ENCODE peak calls at places on chromosomes 13 and 19, in four cellular contexts. One of them, this sample, is unnamed.

GRCh38 chr19:18649371-18650047 is 12.7 kb downstream of the KLHL26 start:
- DNase-seq in uterus: peak; percentile 66
- DNase-seq in stimulated activated CD4-positive, alpha-beta T cell treated with anti-CD3 and anti-CD28 coated beads, TNF-alpha, amount 100 ng/mL, for 24 hours: no peak
- DNase-seq in psoas muscle: peak; percentile 91
- DNase-seq in this sample: no peak

GRCh38 chr19:50817941-50818858 is 5.4 kb downstream of the KLK1 start:
- DNase-seq in stimulated activated CD4-positive, alpha-beta T cell treated with anti-CD3 and anti-CD28 coated beads, TNF-alpha, amount 100 ng/mL, for 24 hours: no peak
- DNase-seq in uterus: no peak
- DNase-seq in psoas muscle: peak; percentile 63
- DNase-seq in this sample: no peak

GRCh38 chr13:81487151-81487550 is 1146.2 kb upstream of the SPRY2 start:
- DNase-seq in uterus: no peak
- DNase-seq in stimulated activated CD4-positive, alpha-beta T cell treated with anti-CD3 and anti-CD28 coated beads, TNF-alpha, amount 100 ng/mL, for 24 hours: no peak
- DNase-seq in psoas muscle: no peak
- DNase-seq in this sample: no peak

GRCh38 chr13:83272076-83272475 is 610.2 kb downstream of the SLITRK1 start:
- DNase-seq in psoas muscle: no peak
- DNase-seq in uterus: no peak
- DNase-seq in stimulated activated CD4-positive, alpha-beta T cell treated with anti-CD3 and anti-CD28 coated beads, TNF-alpha, amount 100 ng/mL, for 24 hours: no peak
- DNase-seq in this sample: no peak

GRCh38 chr19:40813182-40813581 is 14.2 kb downstream of the EGLN2 start:
- DNase-seq in stimulated activated CD4-positive, alpha-beta T cell treated with anti-CD3 and anti-CD28 coated beads, TNF-alpha, amount 100 ng/mL, for 24 hours: no peak
- DNase-seq in psoas muscle: peak; percentile 54
- DNase-seq in uterus: peak; percentile 43
- DNase-seq in this sample: no peak

GRCh38 chr13:33639640-33640080 is 178.3 kb upstream of the RFC3 start:
- DNase-seq in uterus: no peak
- DNase-seq in psoas muscle: no peak
- DNase-seq in stimulated activated CD4-positive, alpha-beta T cell treated with anti-CD3 and anti-CD28 coated beads, TNF-alpha, amount 100 ng/mL, for 24 hours: peak; percentile 52
- DNase-seq in this sample: no peak

GRCh38 chr19:49157445-49158224 is at the start of gene TRPM4:
- DNase-seq in psoas muscle: peak; percentile 96
- DNase-seq in uterus: peak; percentile 81
- DNase-seq in stimulated activated CD4-positive, alpha-beta T cell treated with anti-CD3 and anti-CD28 coated beads, TNF-alpha, amount 100 ng/mL, for 24 hours: no peak
- DNase-seq in this sample: peak; percentile 64

GRCh38 chr13:86976521-86977324 is 694.4 kb upstream of the SLITRK5 start:
- DNase-seq in psoas muscle: no peak
- DNase-seq in uterus: no peak
- DNase-seq in stimulated activated CD4-positive, alpha-beta T cell treated with anti-CD3 and anti-CD28 coated beads, TNF-alpha, amount 100 ng/mL, for 24 hours: no peak
- DNase-seq in this sample: no peak

GRCh38 chr13:80215368-80215767 is 125.6 kb downstream of the SPRY2 start:
- DNase-seq in psoas muscle: no peak
- DNase-seq in uterus: no peak
- DNase-seq in stimulated activated CD4-positive, alpha-beta T cell treated with anti-CD3 and anti-CD28 coated beads, TNF-alpha, amount 100 ng/mL, for 24 hours: no peak
- DNase-seq in this sample: no peak

GRCh38 chr13:31043891-31044657 is 111.6 kb downstream of the TEX26 start:
- DNase-seq in uterus: peak; percentile 75
- DNase-seq in psoas muscle: peak; percentile 81
- DNase-seq in stimulated activated CD4-positive, alpha-beta T cell treated with anti-CD3 and anti-CD28 coated beads, TNF-alpha, amount 100 ng/mL, for 24 hours: peak; percentile 73
- DNase-seq in this sample: no peak

GRCh38 chr19:56765107-56765506 is 75.4 kb downstream of the PEG3 start:
- DNase-seq in psoas muscle: peak; percentile 55
- DNase-seq in uterus: peak; percentile 65
- DNase-seq in stimulated activated CD4-positive, alpha-beta T cell treated with anti-CD3 and anti-CD28 coated beads, TNF-alpha, amount 100 ng/mL, for 24 hours: no peak
- DNase-seq in this sample: no peak

GRCh38 chr13:103012611-103013010 is 53.6 kb downstream of the SLC10A2 start:
- DNase-seq in psoas muscle: no peak
- DNase-seq in stimulated activated CD4-positive, alpha-beta T cell treated with anti-CD3 and anti-CD28 coated beads, TNF-alpha, amount 100 ng/mL, for 24 hours: no peak
- DNase-seq in uterus: no peak
- DNase-seq in this sample: no peak

GRCh38 chr19:18594096-18594823 is 5.7 kb downstream of the REX1BD start:
- DNase-seq in psoas muscle: peak; percentile 87
- DNase-seq in stimulated activated CD4-positive, alpha-beta T cell treated with anti-CD3 and anti-CD28 coated beads, TNF-alpha, amount 100 ng/mL, for 24 hours: peak; percentile 53
- DNase-seq in uterus: peak; percentile 71
- DNase-seq in this sample: peak; percentile 14

GRCh38 chr13:53783466-53783865 is 754.9 kb downstream of the OLFM4 start:
- DNase-seq in psoas muscle: no peak
- DNase-seq in uterus: no peak
- DNase-seq in stimulated activated CD4-positive, alpha-beta T cell treated with anti-CD3 and anti-CD28 coated beads, TNF-alpha, amount 100 ng/mL, for 24 hours: no peak
- DNase-seq in this sample: no peak

GRCh38 chr13:63075126-63075525 is 1659.5 kb upstream of the PCDH20 start:
- DNase-seq in psoas muscle: no peak
- DNase-seq in uterus: no peak
- DNase-seq in stimulated activated CD4-positive, alpha-beta T cell treated with anti-CD3 and anti-CD28 coated beads, TNF-alpha, amount 100 ng/mL, for 24 hours: no peak
- DNase-seq in this sample: no peak

GRCh38 chr13:67303661-67304333 is 73.7 kb upstream of the PCDH9 start:
- DNase-seq in uterus: no peak
- DNase-seq in psoas muscle: no peak
- DNase-seq in stimulated activated CD4-positive, alpha-beta T cell treated with anti-CD3 and anti-CD28 coated beads, TNF-alpha, amount 100 ng/mL, for 24 hours: no peak
- DNase-seq in this sample: no peak

GRCh38 chr19:38917921-38918491 is 6.0 kb upstream of the CCER2 start:
- DNase-seq in uterus: no peak
- DNase-seq in stimulated activated CD4-positive, alpha-beta T cell treated with anti-CD3 and anti-CD28 coated beads, TNF-alpha, amount 100 ng/mL, for 24 hours: no peak
- DNase-seq in psoas muscle: no peak
- DNase-seq in this sample: no peak

GRCh38 chr19:49326165-49326704 is 1.2 kb upstream of the SLC6A16 start:
- DNase-seq in stimulated activated CD4-positive, alpha-beta T cell treated with anti-CD3 and anti-CD28 coated beads, TNF-alpha, amount 100 ng/mL, for 24 hours: no peak
- DNase-seq in uterus: no peak
- DNase-seq in psoas muscle: no peak
- DNase-seq in this sample: no peak

GRCh38 chr19:17303940-17304267 is 679 bp upstream of the ABHD8 start:
- DNase-seq in uterus: peak; percentile 26
- DNase-seq in psoas muscle: no peak
- DNase-seq in stimulated activated CD4-positive, alpha-beta T cell treated with anti-CD3 and anti-CD28 coated beads, TNF-alpha, amount 100 ng/mL, for 24 hours: no peak
- DNase-seq in this sample: no peak

GRCh38 chr13:51594432-51594831 is 10.2 kb downstream of the WDFY2 start:
- DNase-seq in uterus: no peak
- DNase-seq in psoas muscle: no peak
- DNase-seq in stimulated activated CD4-positive, alpha-beta T cell treated with anti-CD3 and anti-CD28 coated beads, TNF-alpha, amount 100 ng/mL, for 24 hours: no peak
- DNase-seq in this sample: no peak

This sample was measured in HS-27A.